ENCODE peak calls at places on chromosomes 4 and X, in eight cellular contexts. W is AG04449, P is A549, M is choroid plexus epithelial cell, U is ovary, N is SK-N-SH, D is IMR-90, Z is fibroblast of pulmonary artery. J is an unnamed sample.

GRCh38 chr4:110631582-110632505 is 9.0 kb upstream of the PITX2 start:
- DNase-seq in W (peak; percentile 46), P (peak; percentile 79), M (peak; percentile 72), U (peak; percentile 56), N (peak; percentile 89), D (peak; percentile 84), Z (peak; percentile 85), J (peak; percentile 71)

GRCh38 chr4:180578175-180578574 is 1665.0 kb upstream of the TENM3 start:
- DNase-seq in W (no peak), P (no peak), M (no peak), U (no peak), N (no peak), D (no peak), Z (no peak), J (no peak)

GRCh38 chrX:155747520-155747919 is 133.6 kb upstream of the VAMP7 start:
- DNase-seq in W (no peak), P (no peak), M (peak; percentile 18), U (no peak), N (no peak), D (no peak), Z (peak; percentile 21), J (no peak)

GRCh38 chrX:68685722-68686683 is 38.5 kb downstream of the STARD8 start:
- DNase-seq in W (no peak), P (peak; percentile 31), M (peak; percentile 65), U (peak; percentile 49), N (peak; percentile 49), D (peak; percentile 76), Z (peak; percentile 91), J (peak; percentile 93)

GRCh38 chrX:17082831-17083230 is 136.4 kb downstream of the REPS2 start:
- DNase-seq in W (no peak), P (peak; percentile 44), M (peak; percentile 8), U (no peak), N (peak; percentile 37), D (no peak), Z (no peak), J (peak; percentile 25)

GRCh38 chr4:153530284-153530995 is 64.3 kb downstream of the TMEM131L start:
- DNase-seq in W (no peak), P (no peak), M (no peak), U (no peak), N (no peak), D (no peak), Z (no peak), J (no peak)

GRCh38 chrX:920234-920799 is 289.7 kb downstream of the SHOX start:
- DNase-seq in W (no peak), P (no peak), M (peak; percentile 30), U (no peak), N (no peak), D (no peak), Z (no peak), J (no peak)

GRCh38 chr4:118682928-118683327 is 2.3 kb upstream of the METTL14 start:
- DNase-seq in W (no peak), P (peak; percentile 13), M (peak; percentile 59), U (no peak), N (peak; percentile 49), D (peak; percentile 41), Z (peak; percentile 49), J (peak; percentile 62)

GRCh38 chrX:125295337-125295736 is 24.3 kb upstream of the TEX13C start:
- DNase-seq in W (no peak), P (no peak), M (no peak), U (no peak), N (no peak), D (peak; percentile 32), Z (no peak), J (peak; percentile 27)

GRCh38 chrX:154799554-154800348 is 5.5 kb downstream of the MPP1 start:
- DNase-seq in W (no peak), P (peak; percentile 73), M (peak; percentile 48), U (no peak), N (no peak), D (peak; percentile 35), Z (peak; percentile 61), J (peak; percentile 39)

GRCh38 chr4:112604590-112604989 is 32.1 kb downstream of the ZGRF1 start:
- DNase-seq in W (peak; percentile 12), P (peak; percentile 48), M (peak; percentile 84), U (no peak), N (peak; percentile 62), D (peak; percentile 65), Z (peak; percentile 76), J (peak; percentile 51)

GRCh38 chrX:115898382-115899001 is 272.1 kb upstream of the AGTR2 start:
- DNase-seq in W (no peak), P (no peak), M (peak; percentile 1), U (peak; percentile 80), N (peak; percentile 37), D (peak; percentile 29), Z (no peak), J (peak; percentile 63)

GRCh38 chrX:2484721-2485459 is 15.9 kb downstream of the DHRSX start:
- DNase-seq in W (no peak), P (no peak), M (peak; percentile 69), U (peak; percentile 73), N (no peak), D (peak; percentile 54), Z (peak; percentile 61), J (no peak)

GRCh38 chr4:109472343-109472761 is 38.7 kb downstream of the SEC24B start:
- DNase-seq in W (peak; percentile 1), P (no peak), M (peak; percentile 75), U (no peak), N (no peak), D (peak; percentile 84), Z (peak; percentile 71), J (peak; percentile 51)

GRCh38 chr4:112113786-112114185 is 31.5 kb upstream of the FAM241A start:
- DNase-seq in W (no peak), P (no peak), M (no peak), U (no peak), N (no peak), D (no peak), Z (no peak), J (no peak)

GRCh38 chr4:176404591-176404990 is 84.8 kb downstream of the SPCS3 start:
- DNase-seq in W (no peak), P (no peak), M (peak; percentile 73), U (no peak), N (no peak), D (peak; percentile 86), Z (peak; percentile 48), J (no peak)

GRCh38 chrX:13216139-13216538 is 103.7 kb downstream of the ATXN3L start:
- DNase-seq in W (no peak), P (no peak), M (peak; percentile 56), U (no peak), N (no peak), D (peak; percentile 47), Z (peak; percentile 13), J (no peak)

GRCh38 chrX:13469963-13470679 is 99.3 kb upstream of the EGFL6 start:
- DNase-seq in W (no peak), P (no peak), M (no peak), U (no peak), N (no peak), D (peak; percentile 75), Z (peak; percentile 48), J (no peak)

DNA sequence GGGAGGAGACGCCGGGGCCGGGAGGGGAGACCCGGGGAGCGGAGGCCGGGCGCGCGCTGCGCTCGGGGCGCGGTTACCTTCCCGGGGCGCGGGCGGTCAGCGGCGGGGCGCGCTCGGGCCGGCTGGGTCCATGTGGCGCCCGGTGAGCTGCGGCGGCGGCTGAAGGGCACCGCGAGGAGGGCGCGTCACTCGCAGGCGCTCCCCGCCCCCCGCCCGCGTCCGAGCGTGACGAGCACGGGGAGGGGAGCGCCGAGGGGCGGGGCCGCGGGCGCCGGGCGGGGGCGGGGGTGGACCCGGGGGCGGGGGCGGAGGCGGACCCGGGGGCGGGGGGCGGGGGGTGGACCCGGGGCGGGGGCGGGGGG is at the start of gene CPLX1:
- DNase-seq in W (no peak), P (no peak), M (no peak), U (no peak), N (peak; percentile 96), D (no peak), Z (no peak), J (no peak)
- H3K4me3 ChIP-seq in W (no peak within 1 kb of the TSS), P (peak within 1 kb of the TSS; percentile 43), M (peak within 1 kb of the TSS; percentile 30), U (peak within 1 kb of the TSS; percentile 10), N (peak within 1 kb of the TSS; percentile 49), D (peak within 1 kb of the TSS; percentile 38), Z (peak within 1 kb of the TSS; percentile 7), J (no peak within 1 kb of the TSS)

GRCh38 chr4:80045831-80046230 is 27.2 kb downstream of the ANTXR2 start:
- DNase-seq in W (peak; percentile 45), P (no peak), M (peak; percentile 91), U (no peak), N (no peak), D (peak; percentile 76), Z (peak; percentile 86), J (no peak)
- H3K4me3 ChIP-seq in W (no peak overlapping the region), P (no peak overlapping the region), M (no peak overlapping the region), U (no peak overlapping the region), N (no peak overlapping the region), D (no peak overlapping the region), Z (no peak overlapping the region), J (no peak overlapping the region)

GRCh38 chrX:134548844-134549205 is 88.9 kb downstream of the HPRT1 start:
- DNase-seq in W (no peak), P (no peak), M (no peak), U (no peak), N (peak; percentile 39), D (no peak), Z (no peak), J (no peak)

GRCh38 chrX:134545524-134545923 is 85.6 kb downstream of the HPRT1 start:
- DNase-seq in W (no peak), P (no peak), M (no peak), U (peak; percentile 63), N (no peak), D (no peak), Z (no peak), J (no peak)

GRCh38 chrX:134548257-134548732 is 88.3 kb downstream of the HPRT1 start:
- DNase-seq in W (no peak), P (no peak), M (no peak), U (no peak), N (peak; percentile 30), D (no peak), Z (no peak), J (peak; percentile 51)

GRCh38 chrX:134546187-134546586 is 86.2 kb downstream of the HPRT1 start:
- DNase-seq in W (no peak), P (no peak), M (no peak), U (no peak), N (no peak), D (no peak), Z (no peak), J (no peak)

DNA sequence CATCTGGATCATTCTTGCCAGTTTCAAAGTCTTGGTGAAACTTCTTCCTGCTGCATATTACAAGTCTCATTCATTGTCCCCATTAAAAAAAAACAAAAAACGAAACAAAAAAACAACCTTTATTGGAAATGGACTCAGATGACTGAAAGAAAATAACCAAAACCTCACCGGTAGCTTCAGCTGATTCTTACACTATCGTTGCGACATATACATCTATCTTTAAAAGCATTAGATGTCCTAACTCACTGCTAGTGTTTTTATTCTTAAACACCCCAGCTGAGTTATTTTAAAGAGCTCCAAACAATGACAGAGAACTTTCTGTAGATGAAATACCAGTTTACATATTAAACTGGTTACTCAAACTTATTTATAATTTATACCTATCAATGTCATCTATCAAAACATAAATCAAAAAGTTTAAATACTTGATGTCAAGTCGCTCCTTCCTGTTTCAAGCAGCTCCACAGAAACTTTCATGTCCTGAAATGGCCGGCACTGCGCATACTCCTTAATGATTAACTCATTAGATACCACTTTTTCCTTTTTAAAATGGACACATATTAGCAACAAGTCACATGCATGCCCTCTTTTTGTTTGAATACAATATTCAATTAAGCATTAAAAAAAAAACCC is 87.2 kb downstream of the HPRT1 start:
- DNase-seq in W (no peak), P (peak; percentile 21), M (peak; percentile 53), U (no peak), N (no peak), D (peak; percentile 43), Z (peak; percentile 53), J (no peak)
- H3K4me3 ChIP-seq in W (peak overlapping the region; percentile 73), P (peak overlapping the region; percentile 61), M (peak overlapping the region; percentile 78), U (no peak overlapping the region), N (peak overlapping the region; percentile 62), D (peak overlapping the region; percentile 94), Z (peak overlapping the region; percentile 80), J (peak overlapping the region; percentile 87)

GRCh38 chr4:140094701-140095420 is 59.1 kb downstream of the MAML3 start:
- DNase-seq in W (no peak), P (no peak), M (no peak), U (peak; percentile 45), N (peak; percentile 65), D (peak; percentile 73), Z (no peak), J (peak; percentile 59)
- H3K4me3 ChIP-seq in W (no peak overlapping the region), P (peak overlapping the region; percentile 13), M (no peak overlapping the region), U (no peak overlapping the region), N (peak overlapping the region; percentile 25), D (no peak overlapping the region), Z (no peak overlapping the region), J (peak overlapping the region; percentile 8)